ENCODE peak calls at places on chromosome 11, in six cellular contexts. One of them, this sample, is unnamed.
A peak's percentile ranks its signal among the peaks of the same experiment; 100 is the strongest.

GRCh38 chr11:129943036-129943435 is 47.7 kb upstream of the NFRKB start:
- DNase-seq in SK-N-SH: no peak
- DNase-seq in tibial artery: no peak
- DNase-seq in neuronal stem cell: no peak
- DNase-seq in lower lobe of right lung: no peak
- DNase-seq in prostate gland: no peak
- DNase-seq in this sample: no peak

GRCh38 chr11:2791139-2791520 is 91.3 kb upstream of the KCNQ1OT1 start:
- DNase-seq in SK-N-SH: no peak
- DNase-seq in tibial artery: peak; percentile 7
- DNase-seq in neuronal stem cell: no peak
- DNase-seq in lower lobe of right lung: peak; percentile 65
- DNase-seq in prostate gland: no peak
- DNase-seq in this sample: no peak

GRCh38 chr11:6437993-6438392 is 2.8 kb downstream of the HPX start:
- DNase-seq in SK-N-SH: no peak
- DNase-seq in tibial artery: no peak
- DNase-seq in neuronal stem cell: no peak
- DNase-seq in lower lobe of right lung: no peak
- DNase-seq in prostate gland: no peak
- DNase-seq in this sample: peak; percentile 33

GRCh38 chr11:109789911-109790310 is 303.3 kb upstream of the ZC3H12C start:
- DNase-seq in SK-N-SH: no peak
- DNase-seq in tibial artery: no peak
- DNase-seq in neuronal stem cell: no peak
- DNase-seq in lower lobe of right lung: no peak
- DNase-seq in prostate gland: no peak
- DNase-seq in this sample: no peak

GRCh38 chr11:118980191-118980881 is 8.8 kb downstream of the FOXR1 start:
- DNase-seq in SK-N-SH: no peak
- DNase-seq in tibial artery: peak; percentile 62
- DNase-seq in neuronal stem cell: no peak
- DNase-seq in lower lobe of right lung: no peak
- DNase-seq in prostate gland: no peak
- DNase-seq in this sample: peak; percentile 25

GRCh38 chr11:1836011-1836945 is 1.5 kb downstream of the SYT8 start:
- DNase-seq in SK-N-SH: no peak
- DNase-seq in tibial artery: no peak
- DNase-seq in neuronal stem cell: no peak
- DNase-seq in lower lobe of right lung: peak; percentile 50
- DNase-seq in prostate gland: no peak
- DNase-seq in this sample: no peak

GRCh38 chr11:111469200-111469599 is 43.0 kb downstream of the BTG4 start:
- DNase-seq in SK-N-SH: no peak
- DNase-seq in tibial artery: no peak
- DNase-seq in neuronal stem cell: no peak
- DNase-seq in lower lobe of right lung: no peak
- DNase-seq in prostate gland: no peak
- DNase-seq in this sample: no peak

GRCh38 chr11:106172389-106172991 is 95.0 kb downstream of the AASDHPPT start:
- DNase-seq in SK-N-SH: peak; percentile 21
- DNase-seq in tibial artery: no peak
- DNase-seq in neuronal stem cell: no peak
- DNase-seq in lower lobe of right lung: no peak
- DNase-seq in prostate gland: peak; percentile 29
- DNase-seq in this sample: no peak

GRCh38 chr11:34869425-34869824 is 46.8 kb downstream of the APIP start:
- DNase-seq in SK-N-SH: peak; percentile 11
- DNase-seq in tibial artery: no peak
- DNase-seq in neuronal stem cell: no peak
- DNase-seq in lower lobe of right lung: no peak
- DNase-seq in prostate gland: no peak
- DNase-seq in this sample: no peak

GRCh38 chr11:125871391-125872137 is 15.9 kb upstream of the HYLS1 start:
- DNase-seq in SK-N-SH: peak; percentile 65
- DNase-seq in tibial artery: no peak
- DNase-seq in neuronal stem cell: no peak
- DNase-seq in lower lobe of right lung: no peak
- DNase-seq in prostate gland: no peak
- DNase-seq in this sample: peak; percentile 26

GRCh38 chr11:27296406-27296994 is 66.5 kb downstream of the CCDC34 start:
- DNase-seq in SK-N-SH: peak; percentile 36
- DNase-seq in tibial artery: no peak
- DNase-seq in neuronal stem cell: no peak
- DNase-seq in lower lobe of right lung: no peak
- DNase-seq in prostate gland: peak; percentile 45
- DNase-seq in this sample: peak; percentile 80

GRCh38 chr11:12144306-12145174 is 34.1 kb downstream of the MICAL2 start:
- DNase-seq in SK-N-SH: no peak
- DNase-seq in tibial artery: no peak
- DNase-seq in neuronal stem cell: no peak
- DNase-seq in lower lobe of right lung: no peak
- DNase-seq in prostate gland: no peak
- DNase-seq in this sample: no peak

GRCh38 chr11:113615773-113616172 is 90.3 kb downstream of the TMPRSS5 start:
- DNase-seq in SK-N-SH: no peak
- DNase-seq in tibial artery: no peak
- DNase-seq in neuronal stem cell: no peak
- DNase-seq in lower lobe of right lung: no peak
- DNase-seq in prostate gland: no peak
- DNase-seq in this sample: no peak

GRCh38 chr11:2309251-2310072 is 7.6 kb downstream of the TSPAN32 start:
- DNase-seq in SK-N-SH: no peak
- DNase-seq in tibial artery: no peak
- DNase-seq in neuronal stem cell: no peak
- DNase-seq in lower lobe of right lung: no peak
- DNase-seq in prostate gland: no peak
- DNase-seq in this sample: no peak

GRCh38 chr11:111413849-111414248 is 34.8 kb upstream of the POU2AF1 start:
- DNase-seq in SK-N-SH: no peak
- DNase-seq in tibial artery: no peak
- DNase-seq in neuronal stem cell: no peak
- DNase-seq in lower lobe of right lung: no peak
- DNase-seq in prostate gland: no peak
- DNase-seq in this sample: no peak

GRCh38 chr11:134033696-134034491 is 35.0 kb upstream of the JAM3 start:
- DNase-seq in SK-N-SH: peak; percentile 88
- DNase-seq in tibial artery: peak; percentile 85
- DNase-seq in neuronal stem cell: peak; percentile 72
- DNase-seq in lower lobe of right lung: peak; percentile 76
- DNase-seq in prostate gland: peak; percentile 75
- DNase-seq in this sample: peak; percentile 59

GRCh38 chr11:85472953-85473352 is 154.2 kb downstream of the DLG2 start:
- DNase-seq in SK-N-SH: no peak
- DNase-seq in tibial artery: no peak
- DNase-seq in neuronal stem cell: no peak
- DNase-seq in lower lobe of right lung: no peak
- DNase-seq in prostate gland: no peak
- DNase-seq in this sample: no peak

GRCh38 chr11:1546536-1547466 is 25.3 kb downstream of the DUSP8 start:
- DNase-seq in SK-N-SH: peak; percentile 97
- DNase-seq in tibial artery: no peak
- DNase-seq in neuronal stem cell: peak; percentile 63
- DNase-seq in lower lobe of right lung: no peak
- DNase-seq in prostate gland: no peak
- DNase-seq in this sample: peak; percentile 45

GRCh38 chr11:103078710-103079109 is 13.2 kb downstream of the DCUN1D5 start:
- DNase-seq in SK-N-SH: no peak
- DNase-seq in tibial artery: no peak
- DNase-seq in neuronal stem cell: no peak
- DNase-seq in lower lobe of right lung: no peak
- DNase-seq in prostate gland: no peak
- DNase-seq in this sample: no peak

DNA sequence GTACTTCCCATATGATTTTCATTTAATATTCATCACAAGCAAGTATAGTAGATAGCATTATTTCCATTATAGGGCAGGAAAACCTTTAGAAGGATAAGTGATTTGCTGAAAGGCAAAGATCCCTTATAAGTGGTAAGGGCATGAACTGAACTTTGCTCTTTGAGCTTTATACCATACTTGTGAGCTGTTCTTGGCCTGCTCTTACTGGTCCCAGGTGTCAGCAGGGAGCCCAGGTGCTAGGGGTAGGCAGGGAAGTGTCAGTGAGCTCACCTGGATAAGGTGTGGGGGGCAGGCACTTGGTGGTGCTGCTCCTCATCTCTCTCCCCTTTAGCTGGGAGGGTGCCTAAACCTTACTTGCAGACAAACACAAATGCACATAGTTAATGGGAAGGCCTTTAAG is 114.5 kb downstream of the PLEKHA7 start:
- DNase-seq in SK-N-SH: no peak
- DNase-seq in tibial artery: no peak
- DNase-seq in neuronal stem cell: no peak
- DNase-seq in lower lobe of right lung: no peak
- DNase-seq in prostate gland: no peak
- DNase-seq in this sample: peak; percentile 90
- H3K4me1 ChIP-seq in SK-N-SH: no peaks in the 10 kb centered on the region
- H3K4me1 ChIP-seq in tibial artery: peaks cover 8% of the 10 kb centered on the region
- H3K4me1 ChIP-seq in neuronal stem cell: peaks cover 24% of the 10 kb centered on the region
- H3K4me1 ChIP-seq in lower lobe of right lung: peaks cover 5% of the 10 kb centered on the region
- H3K4me1 ChIP-seq in prostate gland: no peaks in the 10 kb centered on the region
- H3K4me1 ChIP-seq in this sample: peaks cover 17% of the 10 kb centered on the region

GRCh38 chr11:65210748-65211147 is 29.0 kb downstream of the CAPN1 start:
- DNase-seq in SK-N-SH: no peak
- DNase-seq in tibial artery: no peak
- DNase-seq in neuronal stem cell: no peak
- DNase-seq in lower lobe of right lung: no peak
- DNase-seq in prostate gland: no peak
- DNase-seq in this sample: peak; percentile 28

GRCh38 chr11:65210361-65210731 is 28.6 kb downstream of the CAPN1 start:
- DNase-seq in SK-N-SH: no peak
- DNase-seq in tibial artery: no peak
- DNase-seq in neuronal stem cell: no peak
- DNase-seq in lower lobe of right lung: no peak
- DNase-seq in prostate gland: no peak
- DNase-seq in this sample: no peak

GRCh38 chr11:65211293-65212105 is 29.8 kb downstream of the CAPN1 start:
- DNase-seq in SK-N-SH: no peak
- DNase-seq in tibial artery: no peak
- DNase-seq in neuronal stem cell: no peak
- DNase-seq in lower lobe of right lung: no peak
- DNase-seq in prostate gland: no peak
- DNase-seq in this sample: no peak

GRCh38 chr11:65213322-65214211 is 31.8 kb downstream of the CAPN1 start:
- DNase-seq in SK-N-SH: no peak
- DNase-seq in tibial artery: no peak
- DNase-seq in neuronal stem cell: no peak
- DNase-seq in lower lobe of right lung: no peak
- DNase-seq in prostate gland: no peak
- DNase-seq in this sample: no peak

DNA sequence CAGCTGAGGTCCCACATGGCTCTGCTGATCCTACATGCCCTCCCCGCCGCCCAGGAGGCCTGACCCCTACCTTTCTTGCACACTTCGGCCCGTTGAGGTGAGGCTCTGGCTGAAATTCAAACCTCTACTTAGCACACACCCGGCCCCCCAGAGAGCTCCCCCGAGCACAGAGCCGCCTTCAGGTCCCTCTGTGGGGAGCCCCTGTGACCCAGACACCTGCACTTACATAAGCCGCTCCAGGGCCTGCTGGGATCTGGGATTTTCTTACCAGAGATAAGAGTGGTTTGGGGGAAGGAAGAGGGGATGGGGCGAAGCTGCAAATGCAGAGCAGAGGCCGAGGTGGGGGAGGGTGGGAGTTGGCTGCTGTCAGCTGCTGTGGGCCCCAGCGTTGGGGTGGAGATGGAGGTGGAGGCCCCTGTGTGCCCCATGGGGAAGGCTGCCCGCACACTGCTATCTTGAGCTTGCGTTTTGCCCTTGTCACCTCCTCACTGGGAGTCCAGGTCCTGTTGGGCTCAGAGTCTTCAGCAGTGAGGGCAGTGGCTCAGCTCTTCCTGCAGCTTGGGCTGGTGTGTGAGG is 30.6 kb downstream of the CAPN1 start:
- DNase-seq in SK-N-SH: no peak
- DNase-seq in tibial artery: no peak
- DNase-seq in neuronal stem cell: no peak
- DNase-seq in lower lobe of right lung: no peak
- DNase-seq in prostate gland: no peak
- DNase-seq in this sample: no peak
- H3K27ac ChIP-seq in SK-N-SH: no peak overlapping the region
- H3K27ac ChIP-seq in tibial artery: no peak overlapping the region
- H3K27ac ChIP-seq in neuronal stem cell: no peak overlapping the region
- H3K27ac ChIP-seq in lower lobe of right lung: no peak overlapping the region
- H3K27ac ChIP-seq in prostate gland: no peak overlapping the region
- H3K27ac ChIP-seq in this sample: no peak overlapping the region

GRCh38 chr11:47178305-47178704 is 1.6 kb upstream of the ARFGAP2 start:
- DNase-seq in SK-N-SH: no peak
- DNase-seq in tibial artery: no peak
- DNase-seq in neuronal stem cell: no peak
- DNase-seq in lower lobe of right lung: no peak
- DNase-seq in prostate gland: no peak
- DNase-seq in this sample: no peak
- H3K4me1 ChIP-seq in SK-N-SH: peaks cover 18% of the 10 kb centered on the region
- H3K4me1 ChIP-seq in tibial artery: peaks cover 41% of the 10 kb centered on the region
- H3K4me1 ChIP-seq in neuronal stem cell: peaks cover 8% of the 10 kb centered on the region
- H3K4me1 ChIP-seq in lower lobe of right lung: peaks cover 32% of the 10 kb centered on the region
- H3K4me1 ChIP-seq in prostate gland: peaks cover 6% of the 10 kb centered on the region
- H3K4me1 ChIP-seq in this sample: peaks cover 6% of the 10 kb centered on the region

DNA sequence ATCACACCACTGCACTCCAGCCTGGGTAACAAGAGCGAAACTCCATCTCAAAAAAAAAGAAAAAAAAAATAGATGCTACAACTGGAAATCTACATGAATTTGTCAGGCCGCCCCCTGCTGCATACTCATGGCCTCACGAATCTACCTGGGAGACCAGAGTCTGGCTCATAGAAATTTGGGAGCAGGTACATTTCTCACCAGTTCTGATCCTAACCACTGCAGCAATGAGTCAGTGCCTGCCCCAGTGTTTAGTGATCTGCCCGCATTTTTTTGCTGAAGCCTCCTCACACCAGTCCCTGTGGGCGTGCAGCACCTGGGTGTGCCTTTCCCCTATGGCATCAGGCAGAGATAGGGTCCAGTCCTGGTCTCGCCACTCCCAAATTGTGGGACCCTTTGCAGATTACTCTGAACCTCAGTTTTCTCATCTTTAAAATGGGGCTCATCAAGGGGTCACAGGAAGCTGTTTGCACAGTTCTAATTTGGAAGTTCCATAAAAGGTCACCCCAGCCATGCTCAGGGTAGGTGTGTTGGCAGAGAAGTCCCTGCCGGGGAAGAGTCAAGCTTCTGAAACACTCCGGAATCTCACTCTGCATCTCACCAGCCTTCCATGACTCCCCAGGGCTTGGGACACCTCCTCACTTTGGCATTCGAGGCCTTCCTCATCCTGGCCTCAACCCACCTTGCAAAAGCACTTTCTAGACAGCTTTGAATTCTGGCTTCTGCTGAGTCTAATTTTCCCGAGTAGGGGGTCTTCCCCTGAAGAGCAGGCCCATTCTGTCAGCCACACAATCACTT is 39.3 kb upstream of the LINC01488 start:
- DNase-seq in SK-N-SH: no peak
- DNase-seq in tibial artery: no peak
- DNase-seq in neuronal stem cell: no peak
- DNase-seq in lower lobe of right lung: no peak
- DNase-seq in prostate gland: no peak
- DNase-seq in this sample: no peak
- H3K27ac ChIP-seq in SK-N-SH: peak overlapping the region; percentile 99
- H3K27ac ChIP-seq in tibial artery: no peak overlapping the region
- H3K27ac ChIP-seq in neuronal stem cell: peak overlapping the region; percentile 58
- H3K27ac ChIP-seq in lower lobe of right lung: peak overlapping the region; percentile 88
- H3K27ac ChIP-seq in prostate gland: no peak overlapping the region
- H3K27ac ChIP-seq in this sample: no peak overlapping the region

GRCh38 chr11:116984589-116984988 is 113.6 kb downstream of the SIK3 start:
- DNase-seq in SK-N-SH: no peak
- DNase-seq in tibial artery: no peak
- DNase-seq in neuronal stem cell: no peak
- DNase-seq in lower lobe of right lung: no peak
- DNase-seq in prostate gland: no peak
- DNase-seq in this sample: no peak
- H3K4me1 ChIP-seq in SK-N-SH: peaks cover 4% of the 10 kb centered on the region
- H3K4me1 ChIP-seq in tibial artery: peaks cover 97% of the 10 kb centered on the region
- H3K4me1 ChIP-seq in neuronal stem cell: peaks cover 1% of the 10 kb centered on the region
- H3K4me1 ChIP-seq in lower lobe of right lung: peaks cover 64% of the 10 kb centered on the region
- H3K4me1 ChIP-seq in prostate gland: no peaks in the 10 kb centered on the region
- H3K4me1 ChIP-seq in this sample: peaks cover 28% of the 10 kb centered on the region